ENCODE peak calls at places on chromosomes 7 and 10, in ten cellular contexts. V is GM20000, C is bronchial epithelial cell, M is nephron progenitor cell, Q is WERI-Rb-1, B is colonic mucosa, Z is esophagus squamous epithelium, H is ovary, K is fibroblast of lung, A is endothelial cell. S is an unnamed sample.

GRCh38 chr10:51397695-51398094 is 301.7 kb downstream of the CSTF2T start:
- DNase-seq in V (no peak), C (peak), M (no peak), Q (no peak), B (peak), Z (no peak), H (peak), K (peak), A (no peak), S (no peak)

GRCh38 chr10:84943541-84943940 is 615.2 kb downstream of the CCSER2 start:
- DNase-seq in V (no peak), C (no peak), M (no peak), Q (no peak), B (no peak), Z (no peak), H (no peak), K (no peak), A (no peak), S (no peak)

GRCh38 chr10:29473411-29474100 is 161.2 kb downstream of the SVIL start:
- DNase-seq in V (no peak), C (no peak), M (no peak), Q (no peak), B (no peak), Z (no peak), H (no peak), K (no peak), A (no peak), S (no peak)

GRCh38 chr10:85916999-85917573 is 449.5 kb downstream of the GRID1 start:
- DNase-seq in V (no peak), C (peak), M (no peak), Q (no peak), B (no peak), Z (no peak), H (no peak), K (no peak), A (no peak), S (no peak)

GRCh38 chr7:115410972-115411686 is 489.2 kb downstream of the MDFIC start:
- DNase-seq in V (peak), C (no peak), M (no peak), Q (no peak), B (no peak), Z (no peak), H (no peak), K (no peak), A (no peak), S (no peak)

GRCh38 chr10:87603196-87603595 is 56.5 kb upstream of the PAPSS2 start:
- DNase-seq in V (no peak), C (no peak), M (no peak), Q (no peak), B (no peak), Z (no peak), H (no peak), K (no peak), A (no peak), S (no peak)

GRCh38 chr7:610531-611280 is 91.1 kb upstream of the PDGFA start:
- DNase-seq in V (no peak), C (no peak), M (no peak), Q (peak), B (no peak), Z (no peak), H (peak), K (peak), A (peak), S (no peak)

GRCh38 chr7:115122388-115122787 is 200.5 kb downstream of the MDFIC start:
- DNase-seq in V (no peak), C (no peak), M (no peak), Q (no peak), B (no peak), Z (no peak), H (no peak), K (no peak), A (no peak), S (no peak)

GRCh38 chr7:122675011-122675410 is 23.9 kb downstream of the RNF133 start:
- DNase-seq in V (no peak), C (peak), M (no peak), Q (no peak), B (no peak), Z (no peak), H (no peak), K (no peak), A (no peak), S (no peak)

GRCh38 chr7:142801601-142802295 is 31.0 kb downstream of the PRSS2 start:
- DNase-seq in V (no peak), C (no peak), M (no peak), Q (no peak), B (no peak), Z (no peak), H (no peak), K (no peak), A (no peak), S (no peak)

GRCh38 chr7:2681954-2682799 is 5.8 kb upstream of the AMZ1 start:
- DNase-seq in V (no peak), C (no peak), M (no peak), Q (no peak), B (no peak), Z (no peak), H (no peak), K (no peak), A (no peak), S (no peak)

GRCh38 chr10:88938039-88938438 is 14.5 kb downstream of the ACTA2 start:
- DNase-seq in V (no peak), C (no peak), M (no peak), Q (no peak), B (no peak), Z (no peak), H (no peak), K (no peak), A (no peak), S (no peak)

GRCh38 chr10:101578192-101578591 is 9.9 kb downstream of the POLL start:
- DNase-seq in V (no peak), C (no peak), M (no peak), Q (no peak), B (no peak), Z (no peak), H (no peak), K (no peak), A (no peak), S (no peak)

GRCh38 chr7:134440476-134440875 is 18.4 kb downstream of the AKR1B1 start:
- DNase-seq in V (no peak), C (no peak), M (no peak), Q (no peak), B (no peak), Z (no peak), H (no peak), K (no peak), A (no peak), S (no peak)

GRCh38 chr10:67783576-67784294 is 54.3 kb downstream of the DNAJC12 start:
- DNase-seq in V (no peak), C (no peak), M (no peak), Q (no peak), B (no peak), Z (no peak), H (no peak), K (no peak), A (no peak), S (no peak)

GRCh38 chr10:47077941-47078340 is 166.7 kb downstream of the PTPN20 start:
- DNase-seq in V (no peak), C (no peak), M (no peak), Q (no peak), B (no peak), Z (no peak), H (no peak), K (no peak), A (no peak), S (no peak)

GRCh38 chr7:84674236-84674913 is 479.8 kb upstream of the SEMA3A start:
- DNase-seq in V (no peak), C (peak), M (no peak), Q (no peak), B (no peak), Z (no peak), H (no peak), K (peak), A (no peak), S (no peak)

GRCh38 chr10:5609952-5610616 is 56.3 kb downstream of the ASB13 start:
- DNase-seq in V (no peak), C (peak), M (no peak), Q (no peak), B (peak), Z (no peak), H (no peak), K (no peak), A (no peak), S (no peak)

GRCh38 chr10:36349445-36350063 is 707.5 kb upstream of the FZD8 start:
- DNase-seq in V (no peak), C (peak), M (no peak), Q (no peak), B (no peak), Z (no peak), H (no peak), K (peak), A (no peak), S (peak)

GRCh38 chr7:91772100-91772794 is 108.3 kb downstream of the MTERF1 start:
- DNase-seq in V (no peak), C (peak), M (no peak), Q (no peak), B (peak), Z (no peak), H (no peak), K (no peak), A (no peak), S (no peak)

GRCh38 chr7:92836489-92837213 is at the start of gene CDK6:
- DNase-seq in V (peak), C (peak), M (peak), Q (peak), B (peak), Z (no peak), H (peak), K (peak), A (peak), S (peak)

GRCh38 chr7:158111556-158111880 is 476.1 kb downstream of the PTPRN2 start:
- DNase-seq in V (no peak), C (peak), M (no peak), Q (no peak), B (no peak), Z (no peak), H (no peak), K (no peak), A (no peak), S (no peak)

GRCh38 chr10:61944445-61945123 is 43.1 kb downstream of the ARID5B start:
- DNase-seq in V (no peak), C (no peak), M (no peak), Q (no peak), B (no peak), Z (no peak), H (no peak), K (no peak), A (no peak), S (no peak)

GRCh38 chr7:49791089-49791741 is 17.8 kb downstream of the VWC2 start:
- DNase-seq in V (peak), C (peak), M (peak), Q (peak), B (peak), Z (no peak), H (no peak), K (no peak), A (peak), S (no peak)

GRCh38 chr10:48242160-48242904 is 32.2 kb downstream of the FRMPD2 start:
- DNase-seq in V (no peak), C (no peak), M (no peak), Q (no peak), B (no peak), Z (no peak), H (no peak), K (no peak), A (no peak), S (no peak)

GRCh38 chr7:30726296-30727006 is 25.5 kb upstream of the INMT start:
- DNase-seq in V (no peak), C (no peak), M (no peak), Q (no peak), B (no peak), Z (no peak), H (no peak), K (no peak), A (no peak), S (no peak)
- TF ChIP-seq CTCF in V (no peak), C (no peak), M (no peak), Q (peak), B (no peak), Z (no peak), H (no peak), K (no peak), A (no peak), S (no peak)

GRCh38 chr10:94439275-94439861 is 37.0 kb downstream of the TBC1D12 start:
- DNase-seq in V (no peak), C (peak), M (no peak), Q (no peak), B (peak), Z (no peak), H (no peak), K (peak), A (peak), S (no peak)
- TF ChIP-seq CTCF in V (no peak), C (peak), M (no peak), Q (no peak), B (no peak), Z (no peak), H (no peak), K (peak), A (no peak), S (no peak)

GRCh38 chr10:76029782-76030181 is 598.4 kb downstream of the LRMDA start:
- DNase-seq in V (no peak), C (no peak), M (no peak), Q (no peak), B (no peak), Z (no peak), H (no peak), K (no peak), A (no peak), S (no peak)

GRCh38 chr10:76026176-76026771 is 594.9 kb downstream of the LRMDA start:
- DNase-seq in V (no peak), C (peak), M (no peak), Q (no peak), B (no peak), Z (no peak), H (no peak), K (no peak), A (no peak), S (no peak)

GRCh38 chr10:76025124-76025477 is 593.7 kb downstream of the LRMDA start:
- DNase-seq in V (no peak), C (no peak), M (no peak), Q (no peak), B (no peak), Z (no peak), H (no peak), K (no peak), A (no peak), S (no peak)

GRCh38 chr10:76024460-76025123 is 593.2 kb downstream of the LRMDA start:
- DNase-seq in V (no peak), C (no peak), M (no peak), Q (no peak), B (no peak), Z (no peak), H (no peak), K (no peak), A (no peak), S (no peak)

GRCh38 chr10:76026931-76027330 is 595.5 kb downstream of the LRMDA start:
- DNase-seq in V (no peak), C (peak), M (no peak), Q (no peak), B (no peak), Z (no peak), H (no peak), K (no peak), A (no peak), S (no peak)
- TF ChIP-seq CTCF in V (no peak), C (peak), M (no peak), Q (peak), B (no peak), Z (peak), H (no peak), K (no peak), A (no peak), S (no peak)

GRCh38 chr10:70551971-70552422 is 50.5 kb downstream of the PRF1 start:
- DNase-seq in V (no peak), C (peak), M (no peak), Q (no peak), B (no peak), Z (no peak), H (no peak), K (peak), A (no peak), S (no peak)

GRCh38 chr10:70546585-70546984 is 56.0 kb downstream of the PRF1 start:
- DNase-seq in V (no peak), C (no peak), M (no peak), Q (no peak), B (no peak), Z (no peak), H (peak), K (no peak), A (no peak), S (no peak)

GRCh38 chr10:70551491-70551890 is 51.0 kb downstream of the PRF1 start:
- DNase-seq in V (no peak), C (no peak), M (no peak), Q (no peak), B (no peak), Z (no peak), H (no peak), K (no peak), A (no peak), S (no peak)

GRCh38 chr10:70549962-70550845 is 52.3 kb downstream of the PRF1 start:
- DNase-seq in V (peak), C (peak), M (peak), Q (peak), B (peak), Z (no peak), H (peak), K (peak), A (peak), S (peak)

DNA sequence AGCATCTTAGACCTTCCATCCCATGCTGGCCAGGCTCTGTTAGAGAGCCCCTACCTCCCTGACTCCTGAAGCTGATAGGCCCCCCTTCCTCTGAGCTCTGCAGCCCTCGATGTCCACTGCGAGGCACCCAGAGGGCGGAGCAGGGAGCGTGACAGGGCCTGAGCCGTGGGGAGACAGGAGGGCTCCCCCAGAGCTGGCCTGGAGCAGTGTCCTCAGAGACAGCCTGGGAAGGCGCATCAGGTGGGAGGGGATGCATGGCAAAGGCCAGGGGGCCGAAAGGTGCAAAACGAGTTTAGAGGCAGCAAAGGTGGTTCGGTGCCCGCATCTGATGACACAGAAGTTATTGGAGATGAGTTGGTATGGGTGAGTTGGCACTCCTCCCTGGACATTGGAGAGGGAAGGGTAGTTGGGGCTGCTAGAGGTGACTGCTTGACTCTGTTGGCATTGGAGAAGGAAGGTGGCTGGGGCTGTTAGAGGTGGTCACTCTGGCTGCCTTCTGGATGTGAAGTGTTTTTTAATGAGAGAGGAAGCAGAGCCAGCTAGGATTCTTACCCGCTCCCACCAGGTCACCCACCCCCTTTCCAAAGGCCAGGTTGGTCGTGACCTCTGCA is 53.1 kb downstream of the PRF1 start:
- DNase-seq in V (no peak), C (no peak), M (no peak), Q (no peak), B (no peak), Z (no peak), H (no peak), K (no peak), A (no peak), S (no peak)
- TF ChIP-seq CTCF in V (peak), C (no peak), M (no peak), Q (no peak), B (no peak), Z (no peak), H (no peak), K (no peak), A (no peak), S (no peak)

GRCh38 chr10:49539320-49539885 is 482 bp upstream of the ERCC6 start:
- DNase-seq in V (peak), C (peak), M (peak), Q (peak), B (peak), Z (no peak), H (peak), K (peak), A (peak), S (no peak)

GRCh38 chr10:49541762-49542161 is 2.8 kb upstream of the ERCC6 start:
- DNase-seq in V (no peak), C (no peak), M (no peak), Q (no peak), B (no peak), Z (no peak), H (no peak), K (no peak), A (no peak), S (no peak)

GRCh38 chr10:49534670-49535381 is 4.1 kb downstream of the ERCC6 start:
- DNase-seq in V (peak), C (peak), M (no peak), Q (no peak), B (no peak), Z (no peak), H (no peak), K (peak), A (no peak), S (no peak)

GRCh38 chr10:49542353-49542752 is 3.4 kb upstream of the ERCC6 start:
- DNase-seq in V (no peak), C (no peak), M (no peak), Q (no peak), B (no peak), Z (no peak), H (no peak), K (no peak), A (no peak), S (no peak)

GRCh38 chr10:49538381-49539319 is at the start of gene ERCC6:
- DNase-seq in V (peak), C (peak), M (peak), Q (peak), B (peak), Z (peak), H (peak), K (peak), A (peak), S (peak)
- TF ChIP-seq CTCF in V (no peak), C (peak), M (no peak), Q (no peak), B (no peak), Z (peak), H (no peak), K (no peak), A (no peak), S (no peak)

DNA sequence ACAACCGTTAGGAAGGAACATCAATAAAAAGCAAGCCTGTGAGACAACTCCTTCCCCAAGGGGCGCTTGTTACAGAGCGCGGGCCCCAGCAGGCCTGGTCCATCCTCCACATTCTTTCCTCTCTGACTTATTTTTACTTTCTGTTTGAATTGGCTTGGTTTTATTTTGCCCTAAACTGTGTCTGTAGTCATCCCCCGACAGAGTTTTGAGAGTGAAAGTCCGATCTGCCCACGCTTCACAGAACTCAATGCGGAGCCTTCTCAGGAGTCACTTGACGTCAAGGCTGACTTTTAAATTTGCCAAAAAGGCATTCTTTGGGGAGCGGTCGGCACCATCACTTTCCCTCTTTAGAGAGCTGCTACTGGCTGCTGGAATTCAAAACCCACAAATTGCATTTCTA is 150.1 kb upstream of the KLF6 start:
- DNase-seq in V (peak), C (peak), M (no peak), Q (no peak), B (no peak), Z (no peak), H (peak), K (peak), A (no peak), S (no peak)
- TF ChIP-seq CTCF in V (no peak), C (peak), M (no peak), Q (no peak), B (no peak), Z (peak), H (no peak), K (no peak), A (no peak), S (no peak)

DNA sequence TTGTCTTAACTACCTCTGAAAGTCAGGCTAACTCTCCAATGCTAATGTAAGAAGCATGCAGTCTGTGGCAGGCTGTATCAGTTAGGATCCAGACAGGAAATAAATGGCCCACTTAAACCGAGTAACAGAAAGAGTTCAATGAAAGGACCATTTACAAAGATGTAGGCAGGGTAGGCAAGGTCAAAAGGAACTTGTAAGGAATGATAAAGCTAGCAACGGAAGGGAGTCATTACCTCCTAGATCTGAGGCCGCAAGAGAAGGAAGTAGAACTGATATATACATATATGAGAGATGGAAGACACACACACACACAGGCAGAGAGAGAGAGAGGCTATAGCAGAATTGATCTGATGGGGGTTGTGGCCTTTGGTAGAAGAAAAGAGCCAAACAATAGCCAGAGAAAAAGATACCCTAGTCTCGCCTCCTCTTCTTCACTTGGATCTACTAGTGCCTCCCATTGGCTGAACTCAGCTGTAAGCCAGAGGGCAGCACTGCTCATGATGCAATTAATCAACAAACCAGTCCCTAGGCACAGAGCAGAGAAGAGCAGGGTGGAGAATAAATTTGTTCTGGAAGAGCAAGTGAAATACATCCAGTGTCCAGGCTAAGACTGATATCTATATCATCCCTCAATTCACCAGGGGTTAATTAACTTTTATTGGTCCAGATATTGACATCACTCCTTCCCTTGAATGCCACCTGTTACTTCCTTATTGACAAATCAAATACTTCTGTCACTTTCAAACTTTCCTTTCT is 91.2 kb downstream of the LSMEM1 start:
- DNase-seq in V (no peak), C (peak), M (no peak), Q (no peak), B (peak), Z (no peak), H (no peak), K (no peak), A (no peak), S (no peak)
- TF ChIP-seq CTCF in V (peak), C (peak), M (no peak), Q (peak), B (peak), Z (peak), H (no peak), K (no peak), A (no peak), S (no peak)